ENCODE peak calls at places on chromosomes 1 and 21, in four cellular contexts. A is AG04450, P is psoas muscle, T is astrocyte of the spinal cord. K is an unnamed sample.

GRCh38 chr1:220991959-220992704 is 112.9 kb downstream of the HLX start:
- DNase-seq in T (no peak), A (no peak), P (no peak), K (no peak)

GRCh38 chr21:28818663-28819278 is 173.9 kb downstream of the LTN1 start:
- DNase-seq in T (no peak), A (no peak), P (no peak), K (no peak)

GRCh38 chr21:42654913-42655796 is 1.7 kb downstream of the PDE9A start:
- DNase-seq in T (no peak), A (no peak), P (no peak), K (no peak)

GRCh38 chr1:19203440-19203839 is 6.6 kb downstream of the UBR4 start:
- DNase-seq in P (no peak), T (peak; percentile 61), A (no peak), K (no peak)

GRCh38 chr1:2133879-2134215 is 60.7 kb downstream of the FAAP20 start:
- DNase-seq in P (no peak), T (no peak), A (no peak), K (no peak)

GRCh38 chr1:43455205-43455889 is 1.6 kb upstream of the HYI start:
- DNase-seq in A (no peak), T (no peak), P (no peak), K (no peak)

GRCh38 chr1:165671531-165671930 is 26.8 kb downstream of the ALDH9A1 start:
- DNase-seq in P (no peak), T (no peak), A (no peak), K (no peak)

GRCh38 chr1:117017062-117017461 is 15.5 kb downstream of the CD101 start:
- DNase-seq in P (no peak), A (no peak), T (no peak), K (no peak)

GRCh38 chr1:87615917-87616316 is 287.2 kb downstream of the LMO4 start:
- DNase-seq in A (no peak), T (no peak), P (no peak), K (no peak)

GRCh38 chr1:178183796-178184195 is 89.9 kb downstream of the RASAL2 start:
- DNase-seq in T (no peak), P (no peak), A (no peak), K (no peak)

GRCh38 chr21:14993072-14993471 is 71.7 kb downstream of the NRIP1 start:
- DNase-seq in T (no peak), A (no peak), P (no peak), K (no peak)

GRCh38 chr21:14968821-14969220 is 96.0 kb downstream of the NRIP1 start:
- DNase-seq in P (no peak), T (no peak), A (no peak), K (no peak)

GRCh38 chr1:11799099-11799498 is 6.7 kb downstream of the MTHFR start:
- DNase-seq in A (no peak), T (no peak), P (no peak), K (no peak)

GRCh38 chr1:224880593-224881307 is 48.7 kb upstream of the DNAH14 start:
- DNase-seq in P (no peak), A (no peak), T (no peak), K (no peak)

GRCh38 chr1:32014199-32014936 is 700 bp downstream of the KHDRBS1 start:
- DNase-seq in P (peak; percentile 71), A (peak; percentile 20), T (peak; percentile 35), K (no peak)

GRCh38 chr21:38341546-38342012 is 84.8 kb downstream of the KCNJ15 start:
- DNase-seq in T (no peak), P (no peak), A (no peak), K (no peak)

GRCh38 chr1:218755128-218755527 is 410.0 kb downstream of the TGFB2 start:
- DNase-seq in T (no peak), A (no peak), P (no peak), K (no peak)

GRCh38 chr1:147640553-147641165 is 29.7 kb downstream of the ACP6 start:
- DNase-seq in A (peak; percentile 65), P (peak; percentile 87), T (peak; percentile 72), K (peak; percentile 42)

GRCh38 chr1:24329797-24330543 is 10.8 kb downstream of the GRHL3 start:
- DNase-seq in T (peak; percentile 69), A (peak; percentile 65), P (no peak), K (no peak)

GRCh38 chr1:41347276-41347675 is 14.0 kb upstream of the FOXO6 start:
- DNase-seq in A (no peak), T (no peak), P (no peak), K (no peak)

GRCh38 chr1:214004014-214004413 is 16.2 kb downstream of the PROX1 start:
- DNase-seq in T (no peak), A (no peak), P (no peak), K (no peak)

GRCh38 chr21:41025057-41025390 is 142.9 kb upstream of the BACE2 start:
- DNase-seq in A (no peak), T (no peak), P (no peak), K (no peak)

GRCh38 chr1:40032240-40032891 is 8.2 kb upstream of the CAP1 start:
- DNase-seq in A (no peak), P (peak; percentile 63), T (peak; percentile 71), K (no peak)

GRCh38 chr1:197041486-197042353 is 25.3 kb downstream of the F13B start:
- DNase-seq in P (no peak), A (no peak), T (no peak), K (no peak)

GRCh38 chr21:40074710-40075109 is 207.5 kb downstream of the PCP4 start:
- DNase-seq in T (no peak), P (no peak), A (no peak), K (no peak)

GRCh38 chr1:109304221-109304915 is 2.4 kb downstream of the MYBPHL start:
- DNase-seq in T (no peak), P (no peak), A (no peak), K (no peak)

GRCh38 chr1:161885759-161886158 is 119.6 kb downstream of the ATF6 start:
- DNase-seq in A (no peak), P (no peak), T (no peak), K (no peak)

GRCh38 chr1:185984113-185984836 is 250.1 kb downstream of the HMCN1 start:
- DNase-seq in A (no peak), T (no peak), P (no peak), K (no peak)

GRCh38 chr1:178518894-178519293 is 6.0 kb downstream of the TEX35 start:
- DNase-seq in T (no peak), P (no peak), A (no peak), K (no peak)

GRCh38 chr1:221741364-221741970 is 422 bp downstream of the DUSP10 start:
- DNase-seq in T (no peak), P (peak; percentile 53), A (no peak), K (no peak)

GRCh38 chr1:113808450-113809195 is 3.7 kb downstream of the RSBN1 start:
- DNase-seq in A (no peak), T (no peak), P (no peak), K (no peak)

GRCh38 chr1:37763791-37764741 is 854 bp downstream of the EPHA10 start:
- DNase-seq in P (no peak), A (peak; percentile 6), T (peak; percentile 24), K (no peak)

GRCh38 chr1:214280386-214281029 is 451 bp upstream of the SMYD2 start:
- DNase-seq in A (no peak), P (peak; percentile 68), T (peak; percentile 50), K (no peak)

GRCh38 chr1:205782627-205783470 is 7.6 kb upstream of the RAB29 start:
- DNase-seq in T (no peak), P (no peak), A (no peak), K (no peak)

GRCh38 chr1:14486401-14487110 is 111.9 kb upstream of the KAZN start:
- DNase-seq in T (peak; percentile 93), P (no peak), A (no peak), K (peak; percentile 65)

GRCh38 chr1:195663549-195664280 is 944.5 kb downstream of the KCNT2 start:
- DNase-seq in A (peak; percentile 67), P (no peak), T (peak; percentile 84), K (peak; percentile 51)

GRCh38 chr1:194295690-194296089 is 1109.3 kb upstream of the B3GALT2 start:
- DNase-seq in T (peak; percentile 43), A (no peak), P (no peak), K (no peak)

GRCh38 chr21:16330340-16331319 is 600.8 kb downstream of the USP25 start:
- DNase-seq in P (no peak), A (peak; percentile 44), T (peak; percentile 88), K (peak; percentile 32)

DNA sequence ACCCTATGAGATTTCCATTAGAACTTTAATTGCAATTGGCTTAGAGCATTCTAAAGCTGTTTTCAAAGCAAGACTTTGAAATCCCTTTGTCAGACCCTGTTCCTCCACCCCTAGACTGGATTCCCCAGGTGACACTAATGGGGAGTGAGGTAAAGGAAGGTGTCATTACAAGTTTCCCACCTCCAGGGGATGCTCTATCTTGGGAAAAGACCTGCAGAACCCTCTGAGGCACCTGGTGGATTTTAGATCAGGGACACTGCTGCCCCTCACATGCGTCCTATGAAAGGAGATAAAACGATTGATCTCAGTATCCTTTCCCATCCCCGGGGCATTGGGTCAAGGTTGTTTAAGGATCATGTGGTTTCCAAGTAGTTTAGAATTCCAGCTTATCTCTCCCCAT is 80.3 kb upstream of the RGS4 start:
- DNase-seq in T (no peak), A (no peak), P (no peak), K (no peak)
- TF ChIP-seq CTCF in T (no peak), A (no peak), P (no peak), K (no peak)

GRCh38 chr1:99171126-99171813 is 93.0 kb upstream of the PLPPR4 start:
- DNase-seq in T (no peak), A (no peak), P (no peak), K (no peak)
- H3K4me3 ChIP-seq in T (no peak overlapping the region), A (no peak overlapping the region), P (no peak overlapping the region), K (no peak overlapping the region)

DNA sequence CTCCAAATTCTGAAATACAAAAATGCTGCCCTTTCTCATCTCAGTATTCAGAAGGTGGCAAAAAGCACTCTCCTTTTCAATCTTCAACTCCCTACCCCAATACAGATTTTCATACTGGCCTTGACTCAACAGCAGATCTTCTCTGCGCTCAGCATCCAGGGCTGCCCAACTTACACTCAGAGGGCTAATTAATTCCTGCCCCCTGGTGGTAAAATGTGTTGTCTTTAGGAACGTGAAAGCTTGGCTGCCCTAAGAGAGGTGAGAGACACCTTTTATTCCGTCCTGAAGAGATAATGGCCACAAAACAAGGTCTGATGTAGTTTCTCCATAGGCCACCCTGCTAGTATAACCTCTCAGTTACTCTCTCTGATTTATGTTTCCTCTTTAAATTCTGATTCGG is 25.0 kb downstream of the KRTAP24-1 start:
- DNase-seq in T (peak; percentile 1), A (no peak), P (no peak), K (no peak)
- TF ChIP-seq CTCF in T (no peak), A (no peak), P (no peak), K (peak; percentile 43)

DNA sequence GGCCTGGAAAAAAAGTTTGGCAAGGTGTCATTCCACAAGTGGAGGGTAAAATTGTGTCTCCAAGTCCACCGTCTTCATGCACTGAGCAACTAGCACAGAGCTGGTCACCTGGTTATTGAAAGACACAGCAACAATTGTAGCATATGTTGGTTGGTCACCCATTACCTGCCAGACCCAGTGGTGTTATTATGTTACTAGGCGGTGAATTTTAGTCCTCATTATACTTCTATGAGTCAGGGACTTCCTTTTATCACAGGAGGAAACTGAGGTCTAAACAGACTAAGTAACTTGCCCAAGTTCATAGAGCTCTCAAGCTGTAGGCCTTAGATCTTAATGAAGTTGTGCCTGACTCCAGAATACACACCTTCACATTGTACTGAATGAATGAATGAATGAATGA is 94.9 kb upstream of the VANGL1 start:
- DNase-seq in T (no peak), P (no peak), A (no peak), K (no peak)
- H3K4me3 ChIP-seq in T (no peak overlapping the region), P (no peak overlapping the region), A (no peak overlapping the region), K (no peak overlapping the region)

GRCh38 chr1:248231117-248231516 is at the start of gene OR2M4:
- DNase-seq in T (no peak), A (no peak), P (no peak), K (no peak)
- TF ChIP-seq CTCF in T (no peak), A (no peak), P (no peak), K (no peak)

GRCh38 chr1:53982034-53982761 is 35.8 kb downstream of the LDLRAD1 start:
- DNase-seq in P (no peak), T (peak; percentile 22), A (peak; percentile 10), K (no peak)
- H3K4me3 ChIP-seq in P (peak overlapping the region; percentile 49), T (peak overlapping the region; percentile 6), A (peak overlapping the region; percentile 47), K (peak overlapping the region; percentile 2)

K was measured in kidney epithelial cell.